ENCODE peak calls at places on chromosomes 6 and 20, in ten cellular contexts. X is iris pigment epithelial cell; Z is Ammon's horn; C is HEK293T; U is stimulated activated CD8-positive, alpha-beta memory T cell treated with anti-CD3 and anti-CD28 coated beads, Interleukin-15, amount 100 ng/mL, for 4 hours; I is sciatic nerve; V is H7; J is natural killer cell; R is A673; B is HT1080. Q is an unnamed sample.

GRCh38 chr6:373773-374724 is 17.5 kb upstream of the IRF4 start:
- DNase-seq in B (no peak), I (peak), C (no peak), X (no peak), J (no peak), U (no peak), R (no peak), Z (no peak), V (peak), Q (no peak)

GRCh38 chr6:82786251-82786650 is 279.4 kb downstream of the UBE3D start:
- DNase-seq in X (no peak), C (no peak), U (no peak), B (no peak), I (no peak), J (no peak), V (no peak), R (no peak), Z (no peak), Q (no peak)

GRCh38 chr6:166365221-166365620 is 17.5 kb downstream of the MPC1 start:
- DNase-seq in C (no peak), Z (peak), U (no peak), I (no peak), J (no peak), B (no peak), R (peak), V (peak), X (peak), Q (no peak)

GRCh38 chr6:74549746-74550145 is 656.1 kb downstream of the COL12A1 start:
- DNase-seq in B (no peak), C (peak), V (peak), X (no peak), I (no peak), J (no peak), Z (no peak), U (no peak), R (no peak), Q (no peak)

GRCh38 chr6:44023586-44024454 is 103.4 kb downstream of the MRPL14 start:
- DNase-seq in R (no peak), Z (no peak), J (no peak), U (no peak), V (no peak), B (no peak), C (no peak), I (no peak), X (no peak), Q (no peak)

GRCh38 chr6:43962458-43962857 is 164.8 kb downstream of the MRPL14 start:
- DNase-seq in J (no peak), C (no peak), U (no peak), I (no peak), B (no peak), R (no peak), V (no peak), Z (no peak), X (peak), Q (no peak)

GRCh38 chr6:155301867-155302266 is 12.4 kb downstream of the TFB1M start:
- DNase-seq in B (no peak), I (no peak), C (no peak), Z (no peak), V (no peak), X (peak), R (peak), U (no peak), J (no peak), Q (no peak)

GRCh38 chr6:128438311-128438916 is 82.0 kb downstream of the PTPRK start:
- DNase-seq in X (peak), B (peak), Z (peak), I (no peak), U (no peak), C (no peak), J (no peak), V (no peak), R (peak), Q (no peak)

GRCh38 chr6:112770341-112770740 is 423.2 kb downstream of the RFPL4B start:
- DNase-seq in J (no peak), V (no peak), B (no peak), I (no peak), Z (no peak), C (no peak), X (no peak), U (no peak), R (no peak), Q (no peak)

GRCh38 chr20:431012-431904 is 23.2 kb downstream of the RBCK1 start:
- DNase-seq in C (peak), X (peak), Z (peak), I (peak), J (no peak), V (peak), B (peak), U (no peak), R (peak), Q (peak)

GRCh38 chr20:32678948-32679347 is 5.2 kb upstream of the C20orf203 start:
- DNase-seq in R (no peak), Z (peak), V (no peak), I (no peak), J (no peak), C (no peak), X (no peak), U (no peak), B (no peak), Q (peak)

GRCh38 chr6:107458687-107459282 is 579 bp downstream of the PDSS2 start:
- DNase-seq in V (peak), R (peak), U (no peak), J (no peak), C (peak), Z (peak), X (peak), B (no peak), I (peak), Q (no peak)

GRCh38 chr6:4488389-4488788 is 287.8 kb upstream of the CDYL start:
- DNase-seq in U (no peak), V (no peak), B (no peak), X (no peak), I (no peak), Z (no peak), J (no peak), R (no peak), C (no peak), Q (no peak)

GRCh38 chr6:156955494-156956183 is 178.5 kb downstream of the ARID1B start:
- DNase-seq in R (no peak), I (no peak), X (peak), B (no peak), V (no peak), Z (no peak), J (no peak), C (no peak), U (no peak), Q (no peak)